ENCODE peak calls at places on chromosomes 3 and 15, in seven cellular contexts. D is uterus, C is mucosa of descending colon, B is IMR-90, Q is HFFc6, K is kidney, F is dorsolateral prefrontal cortex. H is an unnamed sample.

GRCh38 chr3:122609798-122610559 is 32.5 kb downstream of the PARP15 start:
- DNase-seq in D (no peak), C (no peak), B (peak), Q (peak), K (no peak), F (no peak), H (no peak)

GRCh38 chr3:8420613-8421012 is 81.0 kb upstream of the LMCD1 start:
- DNase-seq in D (no peak), C (no peak), B (no peak), Q (no peak), K (no peak), F (no peak), H (no peak)

GRCh38 chr15:64697911-64698369 is 77.4 kb downstream of the RBPMS2 start:
- DNase-seq in D (no peak), C (no peak), B (peak), Q (no peak), K (no peak), F (no peak), H (no peak)

GRCh38 chr3:194572131-194572789 is 61.0 kb downstream of the TMEM44 start:
- DNase-seq in D (peak), C (no peak), B (peak), Q (peak), K (peak), F (no peak), H (no peak)

GRCh38 chr15:69031013-69032001 is 16.8 kb downstream of the NOX5 start:
- DNase-seq in D (no peak), C (peak), B (no peak), Q (no peak), K (peak), F (no peak), H (peak)

GRCh38 chr3:171481011-171481410 is 20.8 kb upstream of the TNIK start:
- DNase-seq in D (no peak), C (no peak), B (no peak), Q (no peak), K (no peak), F (no peak), H (no peak)

GRCh38 chr3:128369106-128369708 is 97.5 kb downstream of the DNAJB8 start:
- DNase-seq in D (no peak), C (no peak), B (no peak), Q (no peak), K (peak), F (no peak), H (peak)

GRCh38 chr3:42345811-42346210 is 64.6 kb downstream of the LYZL4 start:
- DNase-seq in D (no peak), C (no peak), B (no peak), Q (no peak), K (no peak), F (no peak), H (no peak)

GRCh38 chr3:123819949-123820348 is 64.2 kb downstream of the MYLK start:
- DNase-seq in D (no peak), C (no peak), B (no peak), Q (no peak), K (no peak), F (no peak), H (no peak)

GRCh38 chr15:76330281-76330680 is 6.3 kb upstream of the ISL2 start:
- DNase-seq in D (no peak), C (peak), B (peak), Q (peak), K (no peak), F (no peak), H (no peak)

GRCh38 chr3:154214320-154214719 is 93.1 kb downstream of the ARHGEF26 start:
- DNase-seq in D (no peak), C (no peak), B (peak), Q (no peak), K (no peak), F (no peak), H (no peak)

GRCh38 chr3:124346487-124346886 is 354.6 kb upstream of the ROPN1 start:
- DNase-seq in D (no peak), C (no peak), B (no peak), Q (no peak), K (no peak), F (no peak), H (no peak)

GRCh38 chr15:23648920-23649515 is 1.4 kb upstream of the MAGEL2 start:
- DNase-seq in D (peak), C (peak), B (no peak), Q (no peak), K (no peak), F (no peak), H (no peak)

GRCh38 chr3:50274371-50275104 is 4.3 kb upstream of the LSMEM2 start:
- DNase-seq in D (peak), C (peak), B (peak), Q (peak), K (peak), F (no peak), H (peak)

GRCh38 chr3:45964139-45964538 is 20.9 kb downstream of the CXCR6 start:
- DNase-seq in D (no peak), C (no peak), B (no peak), Q (no peak), K (no peak), F (no peak), H (no peak)

GRCh38 chr15:69129026-69129385 is 31.4 kb upstream of the GLCE start:
- DNase-seq in D (no peak), C (no peak), B (no peak), Q (no peak), K (no peak), F (no peak), H (no peak)

GRCh38 chr15:74134387-74135027 is 4.1 kb downstream of the ISLR2 start:
- DNase-seq in D (no peak), C (peak), B (peak), Q (peak), K (peak), F (no peak), H (no peak)

GRCh38 chr3:48997714-48998637 is 7.9 kb downstream of the P4HTM start:
- DNase-seq in D (no peak), C (no peak), B (no peak), Q (no peak), K (no peak), F (peak), H (no peak)

GRCh38 chr15:77420610-77421369 is at the start of gene HMG20A:
- DNase-seq in D (peak), C (peak), B (peak), Q (peak), K (peak), F (peak), H (peak)

GRCh38 chr15:70596354-70597055 is 166.9 kb downstream of the UACA start:
- DNase-seq in D (no peak), C (no peak), B (peak), Q (peak), K (no peak), F (no peak), H (no peak)

GRCh38 chr15:50051811-50052419 is 67.1 kb downstream of the ATP8B4 start:
- DNase-seq in D (peak), C (peak), B (peak), Q (peak), K (no peak), F (peak), H (no peak)
- TF ChIP-seq CTCF in D (peak), C (peak), B (peak), Q (peak), K (peak), F (peak), H (peak)

GRCh38 chr3:47193871-47194859 is 30.3 kb upstream of the SETD2 start:
- DNase-seq in D (no peak), C (no peak), B (peak), Q (no peak), K (no peak), F (no peak), H (no peak)
- TF ChIP-seq CTCF in D (no peak), C (no peak), B (no peak), Q (no peak), K (no peak), F (no peak), H (no peak)

GRCh38 chr15:88913017-88913849 is at the start of gene MFGE8:
- DNase-seq in D (peak), C (peak), B (peak), Q (peak), K (peak), F (peak), H (peak)
- TF ChIP-seq CTCF in D (no peak), C (no peak), B (peak), Q (peak), K (no peak), F (peak), H (no peak)

DNA sequence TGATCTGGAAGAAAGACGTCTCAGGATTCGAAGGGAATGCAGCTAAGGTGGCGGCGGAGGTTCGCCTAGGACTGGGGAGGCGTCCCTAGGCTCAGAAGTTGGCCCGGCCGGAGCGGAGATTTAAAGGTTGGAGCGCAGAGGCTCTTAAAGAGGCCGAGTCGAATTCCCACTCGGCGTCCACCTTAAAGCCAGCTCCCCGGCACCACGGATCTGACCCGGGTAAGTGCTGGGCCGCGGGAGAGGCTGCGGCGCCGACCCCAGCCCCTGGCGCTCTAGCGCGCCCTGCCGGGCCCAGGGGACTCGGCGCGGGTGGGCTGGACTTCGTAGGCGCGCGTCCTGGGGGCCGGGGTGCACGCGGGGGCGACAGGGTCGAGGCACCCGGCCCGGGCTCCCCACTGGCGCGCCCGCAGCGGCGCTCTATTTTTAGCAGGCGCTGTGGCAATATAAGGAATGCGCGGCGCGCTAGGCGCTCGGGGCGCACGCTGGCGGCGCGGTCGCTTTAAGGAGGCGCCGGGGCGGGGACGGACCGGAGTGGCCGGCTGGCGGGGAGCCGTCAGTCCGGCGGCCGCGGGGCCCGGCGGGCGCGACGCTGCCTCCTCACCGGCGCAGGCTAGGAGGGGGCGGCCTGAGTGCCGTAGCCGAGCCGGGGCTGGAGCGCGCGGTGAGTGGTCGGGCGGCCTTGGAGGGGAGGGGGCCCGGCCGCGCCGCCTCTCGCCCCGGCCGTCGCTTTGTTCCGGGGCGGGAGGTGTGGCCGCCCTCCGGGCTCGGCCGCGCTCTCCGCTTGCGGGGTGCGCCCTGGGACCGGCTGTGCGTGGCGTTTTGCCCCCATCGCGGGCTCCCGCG is at the start of gene MRAS:
- DNase-seq in D (peak), C (peak), B (peak), Q (peak), K (peak), F (peak), H (peak)
- TF ChIP-seq CTCF in D (no peak), C (no peak), B (peak), Q (peak), K (peak), F (peak), H (no peak)

DNA sequence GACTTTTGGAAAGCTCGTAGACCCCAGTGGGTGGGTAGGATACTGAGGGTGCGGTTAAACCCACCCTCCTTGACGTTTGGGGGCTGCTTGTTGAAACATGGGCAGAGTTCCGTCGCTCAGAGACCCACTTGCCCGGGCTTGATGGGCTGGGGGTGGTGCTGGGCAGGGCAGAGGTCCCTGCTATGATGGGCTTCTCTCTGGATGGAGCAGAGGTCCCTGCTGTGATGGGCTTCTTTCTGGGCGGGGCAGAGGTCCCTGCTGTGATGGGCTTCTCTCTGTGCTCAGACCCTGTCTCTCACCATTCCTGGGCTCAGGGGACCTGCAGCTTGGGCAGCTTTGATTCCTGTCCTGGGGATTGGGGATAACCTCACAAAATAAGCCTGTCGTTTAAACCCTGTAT is 45.2 kb downstream of the FBLN2 start:
- DNase-seq in D (no peak), C (no peak), B (no peak), Q (no peak), K (no peak), F (no peak), H (peak)
- TF ChIP-seq CTCF in D (no peak), C (no peak), B (no peak), Q (no peak), K (no peak), F (no peak), H (no peak)

DNA sequence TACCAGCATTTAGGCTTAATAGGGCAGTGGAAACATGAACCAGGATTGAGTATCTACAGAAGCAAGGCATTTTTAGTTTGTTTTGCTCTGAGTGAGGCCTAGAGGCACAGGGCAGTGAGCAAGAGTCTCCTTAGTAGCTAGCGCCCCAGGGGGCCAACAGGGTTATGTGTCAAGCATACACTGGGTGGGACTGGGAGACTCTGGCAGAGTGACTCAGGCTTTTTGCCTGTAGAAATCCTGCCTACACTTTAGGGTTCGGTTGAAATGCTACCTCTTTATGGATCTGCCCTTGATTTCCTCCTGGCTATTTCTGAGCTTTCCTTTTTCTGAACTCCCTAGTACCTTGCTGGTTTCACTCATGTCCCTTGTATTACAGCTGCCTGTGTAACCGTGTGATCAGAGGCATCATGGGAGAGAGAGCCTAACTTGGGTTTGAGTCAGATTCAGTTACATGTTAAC is 72.2 kb downstream of the TOP2B start:
- DNase-seq in D (peak), C (no peak), B (peak), Q (peak), K (peak), F (no peak), H (no peak)
- TF ChIP-seq CTCF in D (peak), C (no peak), B (peak), Q (peak), K (no peak), F (no peak), H (no peak)

GRCh38 chr3:127052121-127052561 is 69.2 kb downstream of the PLXNA1 start:
- DNase-seq in D (no peak), C (peak), B (no peak), Q (no peak), K (peak), F (peak), H (peak)
- TF ChIP-seq CTCF in D (no peak), C (no peak), B (no peak), Q (no peak), K (no peak), F (no peak), H (no peak)

DNA sequence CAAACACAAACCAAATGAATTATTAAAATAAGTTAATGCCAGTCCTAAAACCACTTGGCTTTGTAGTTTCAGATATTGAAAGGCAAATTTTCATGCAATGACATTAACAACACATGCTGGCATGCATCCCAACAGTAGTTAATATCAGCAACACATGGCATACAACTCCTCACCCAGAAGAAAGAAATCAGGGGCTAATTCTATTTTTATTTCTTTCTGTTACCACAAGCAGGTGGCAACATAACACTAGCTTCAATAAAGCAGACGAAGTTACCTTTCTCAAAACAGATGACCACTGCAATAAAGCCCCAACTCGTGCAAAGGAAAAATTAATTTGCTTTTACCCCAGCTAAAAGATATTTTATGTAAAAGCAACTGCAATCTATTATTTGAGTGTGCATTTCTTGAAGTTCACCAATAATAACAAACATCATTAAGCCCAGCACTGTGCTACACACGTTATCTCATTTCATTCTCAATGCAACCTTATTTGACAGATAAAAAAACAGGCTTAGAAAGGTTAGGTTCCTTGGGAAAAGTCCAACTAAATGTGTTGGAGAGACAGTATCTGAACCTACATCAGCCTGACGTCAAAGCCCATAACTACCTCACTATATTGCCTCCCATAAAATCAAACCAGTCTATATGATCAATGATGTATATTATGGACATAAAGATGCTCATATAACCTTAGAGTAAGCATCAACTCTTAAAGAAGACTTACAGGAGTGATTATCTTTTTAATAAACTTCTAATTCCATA is 2.8 kb downstream of the TOP2B start:
- DNase-seq in D (no peak), C (no peak), B (peak), Q (no peak), K (no peak), F (no peak), H (no peak)
- TF ChIP-seq CTCF in D (no peak), C (no peak), B (no peak), Q (no peak), K (no peak), F (peak), H (no peak)

GRCh38 chr3:174440741-174441587 is 418.2 kb upstream of the NAALADL2 start:
- DNase-seq in D (peak), C (peak), B (peak), Q (peak), K (peak), F (peak), H (peak)
- TF ChIP-seq CTCF in D (no peak), C (no peak), B (peak), Q (peak), K (peak), F (peak), H (no peak)

DNA sequence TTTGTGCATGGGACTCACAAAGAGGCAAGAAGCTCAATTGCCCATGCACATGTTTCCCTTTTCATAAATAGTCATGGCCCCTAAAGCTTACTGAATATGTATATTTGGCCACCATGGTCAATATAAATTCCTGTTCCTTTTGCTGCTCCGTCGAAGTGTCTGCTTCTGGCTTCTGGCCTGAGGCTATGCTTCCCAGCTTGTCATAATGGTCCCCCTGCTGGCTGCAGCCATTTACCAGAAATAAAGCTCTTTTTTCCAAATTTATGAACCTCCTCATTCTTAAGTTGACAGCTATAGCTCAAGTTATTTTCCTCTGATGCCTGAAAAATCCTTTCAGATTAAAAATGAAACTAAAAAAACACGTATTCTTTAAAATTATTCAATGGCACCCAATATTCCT is 602.1 kb downstream of the VGLL3 start:
- DNase-seq in D (no peak), C (no peak), B (no peak), Q (no peak), K (no peak), F (no peak), H (no peak)
- TF ChIP-seq CTCF in D (no peak), C (no peak), B (no peak), Q (no peak), K (no peak), F (no peak), H (no peak)